ENCODE peak calls at places on chromosomes 13 and 19, in seven cellular contexts. I is upper lobe of right lung; F is CD4-positive, alpha-beta T cell; G is AG09319; K is PC-9; E is CD8-positive, alpha-beta T cell; O is brain microvascular endothelial cell. M is an unnamed sample.

GRCh38 chr13:76014618-76015315 is 378.6 kb downstream of the LMO7 start:
- DNase-seq in G (no peak), F (no peak), O (peak), I (no peak), E (no peak), K (no peak), M (no peak)

GRCh38 chr13:54226866-54227265 is 1198.3 kb downstream of the OLFM4 start:
- DNase-seq in O (no peak), I (no peak), K (no peak), F (no peak), E (no peak), G (no peak), M (no peak)

GRCh38 chr19:40147693-40148347 is 43.4 kb upstream of the MAP3K10 start:
- DNase-seq in I (no peak), G (peak), F (no peak), E (no peak), K (peak), O (peak), M (no peak)

GRCh38 chr13:111528513-111528912 is 208.1 kb downstream of the TEX29 start:
- DNase-seq in E (no peak), I (no peak), F (no peak), O (no peak), K (no peak), G (no peak), M (no peak)

GRCh38 chr19:39515551-39516191 is 732 bp downstream of the SELENOV start:
- DNase-seq in K (no peak), O (no peak), F (no peak), E (no peak), I (no peak), G (no peak), M (no peak)

GRCh38 chr13:99303863-99304521 is 3.2 kb downstream of the GPR183 start:
- DNase-seq in I (peak), E (no peak), K (no peak), G (no peak), O (no peak), F (no peak), M (no peak)

GRCh38 chr13:75250526-75251183 is 231.3 kb downstream of the TBC1D4 start:
- DNase-seq in F (no peak), G (no peak), O (peak), I (no peak), E (no peak), K (no peak), M (no peak)

GRCh38 chr13:40993987-40994386 is 25.1 kb downstream of the ELF1 start:
- DNase-seq in O (no peak), F (no peak), E (no peak), G (no peak), K (peak), I (no peak), M (no peak)

GRCh38 chr19:6464070-6464873 is at the start of gene CRB3:
- DNase-seq in E (peak), K (peak), O (no peak), G (no peak), F (peak), I (peak), M (no peak)

GRCh38 chr19:54302252-54302651 is 10.7 kb downstream of the LILRA5 start:
- DNase-seq in K (no peak), G (no peak), O (no peak), I (no peak), F (no peak), E (no peak), M (no peak)

GRCh38 chr19:42276284-42276683 is 7.2 kb downstream of the CIC start:
- DNase-seq in K (no peak), F (no peak), I (no peak), G (no peak), O (no peak), E (no peak), M (no peak)

GRCh38 chr13:60759499-60759898 is 362.5 kb downstream of the TDRD3 start:
- DNase-seq in F (no peak), E (no peak), I (no peak), K (peak), O (peak), G (no peak), M (no peak)

GRCh38 chr19:34474233-34474989 is 7.1 kb upstream of the WTIP start:
- DNase-seq in F (no peak), O (no peak), I (no peak), E (no peak), G (no peak), K (no peak), M (no peak)

DNA sequence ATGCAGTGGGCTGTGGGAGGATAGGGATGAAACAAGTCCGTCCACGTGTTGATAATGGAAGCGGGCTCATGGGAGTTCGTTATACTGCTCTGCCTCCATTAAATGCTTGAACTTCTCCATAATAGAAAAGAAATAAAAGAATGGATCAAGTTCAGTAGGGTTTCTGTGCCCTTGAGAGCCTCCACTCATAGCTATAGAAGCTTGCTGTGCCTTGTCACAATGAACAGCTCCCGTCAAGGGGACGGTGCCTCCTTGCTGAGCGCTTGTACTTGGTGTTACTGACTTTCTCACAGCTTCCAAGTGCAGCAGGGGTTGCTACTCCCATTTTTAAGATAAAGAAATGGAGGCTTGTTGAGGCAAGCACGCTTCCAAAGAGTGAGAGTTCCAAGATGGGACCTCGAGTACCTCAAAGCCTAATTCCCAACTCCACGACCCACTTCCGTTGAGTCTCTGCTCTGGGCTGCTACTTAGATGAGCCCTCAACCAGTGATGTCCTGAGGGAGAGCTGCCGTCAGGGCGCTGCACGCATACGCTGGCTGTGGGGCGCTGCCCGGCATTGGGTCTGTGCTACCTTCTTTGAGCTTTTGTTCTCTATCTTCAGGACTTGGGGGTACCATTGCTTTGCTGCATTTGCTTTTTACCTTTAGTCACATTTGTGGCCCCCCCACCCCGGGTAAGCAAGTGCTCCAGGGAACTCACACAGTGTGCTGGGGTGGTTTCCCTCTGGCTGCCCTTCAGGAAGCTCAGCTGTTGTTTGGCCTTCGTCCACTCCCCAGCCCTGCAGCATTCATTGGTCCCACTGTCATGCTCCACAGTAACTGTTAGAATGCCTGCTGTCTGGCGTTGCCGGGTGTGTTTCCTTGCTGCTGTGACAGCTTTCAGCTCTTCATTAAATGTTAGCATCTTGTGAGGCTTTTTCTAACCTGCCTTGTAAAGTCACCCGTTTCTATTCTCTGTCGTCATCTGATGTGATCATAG is 9.5 kb downstream of the SNRNP70 start:
- DNase-seq in O (no peak), I (no peak), E (no peak), K (no peak), G (no peak), F (no peak), M (no peak)
- TF ChIP-seq CTCF in O (no peak), I (no peak), E (no peak), K (no peak), G (no peak), F (no peak), M (no peak)

GRCh38 chr19:2636897-2637683 is 65.4 kb downstream of the GNG7 start:
- DNase-seq in G (no peak), F (peak), E (peak), K (peak), O (peak), I (peak), M (peak)
- TF ChIP-seq CTCF in G (peak), F (peak), E (peak), K (peak), O (peak), I (peak), M (peak)

GRCh38 chr19:46489445-46490272 is 6.0 kb downstream of the PNMA8B start:
- DNase-seq in I (peak), O (peak), G (no peak), K (no peak), E (no peak), F (no peak), M (no peak)
- TF ChIP-seq CTCF in I (peak), O (peak), G (peak), K (no peak), E (no peak), F (no peak), M (no peak)

GRCh38 chr13:96822900-96823299 is 171.4 kb downstream of the OXGR1 start:
- DNase-seq in F (no peak), K (no peak), G (no peak), E (no peak), I (no peak), O (no peak), M (no peak)

GRCh38 chr13:96821381-96821780 is 172.9 kb downstream of the OXGR1 start:
- DNase-seq in E (no peak), G (no peak), I (no peak), F (no peak), K (no peak), O (peak), M (no peak)

GRCh38 chr13:96824110-96824509 is 170.2 kb downstream of the OXGR1 start:
- DNase-seq in O (no peak), F (no peak), G (no peak), E (no peak), K (no peak), I (no peak), M (no peak)

GRCh38 chr13:96819375-96819774 is 174.9 kb downstream of the OXGR1 start:
- DNase-seq in G (no peak), E (no peak), O (no peak), K (no peak), I (no peak), F (no peak), M (no peak)

DNA sequence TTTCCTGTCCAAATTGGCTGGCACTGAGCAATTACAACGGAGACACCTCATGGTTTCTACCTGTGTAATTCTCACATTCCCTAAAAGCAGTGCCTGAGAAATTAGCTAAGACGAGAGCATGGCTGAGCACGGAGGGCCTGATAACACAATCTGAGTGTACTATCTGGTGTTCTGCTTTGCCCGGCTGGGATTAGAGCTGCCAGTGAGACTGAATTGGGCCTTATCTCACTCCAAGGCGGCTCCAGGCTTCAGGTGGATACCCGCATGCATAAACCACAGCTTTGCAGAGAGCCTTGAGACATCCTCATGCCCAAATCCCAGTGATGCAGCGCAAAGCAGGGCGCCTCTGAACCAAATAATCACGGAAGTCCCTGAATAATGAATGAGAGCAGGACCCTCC is 172.3 kb downstream of the OXGR1 start:
- DNase-seq in G (no peak), K (no peak), E (no peak), I (no peak), F (no peak), O (no peak), M (no peak)
- TF ChIP-seq CTCF in G (no peak), K (no peak), E (no peak), I (no peak), F (no peak), O (no peak), M (no peak)

GRCh38 chr13:33373624-33374023 is 88.1 kb upstream of the STARD13 start:
- DNase-seq in F (no peak), K (no peak), O (no peak), G (no peak), E (no peak), I (no peak), M (no peak)
- TF ChIP-seq CTCF in F (no peak), K (peak), O (peak), G (no peak), E (no peak), I (no peak), M (no peak)

GRCh38 chr13:105450784-105451183 is 1084.7 kb downstream of the EFNB2 start:
- DNase-seq in I (no peak), K (no peak), G (no peak), F (no peak), O (no peak), E (no peak), M (no peak)

GRCh38 chr13:105452895-105453294 is 1082.6 kb downstream of the EFNB2 start:
- DNase-seq in O (no peak), E (no peak), K (no peak), I (no peak), F (no peak), G (no peak), M (no peak)
- TF ChIP-seq CTCF in O (no peak), E (no peak), K (no peak), I (no peak), F (no peak), G (no peak), M (no peak)

M was measured in D721Med.